ENCODE peak calls at places on chromosomes 1 and 21, in four cellular contexts. S is activated T-cell treated with anti-CD3 and anti-CD28 coated beads for 1 hour, P is left ventricle myocardium inferior, Q is NCI-H1930. N is an unnamed sample.

GRCh38 chr21:42044871-42045495 is 26.1 kb upstream of the UMODL1 start:
- DNase-seq in S (no peak), P (no peak), Q (no peak), N (no peak)

GRCh38 chr1:68211781-68212180 is 20.5 kb downstream of the WLS start:
- DNase-seq in S (no peak), P (no peak), Q (no peak), N (no peak)

GRCh38 chr21:45373991-45374816 is 30.8 kb upstream of the COL18A1 start:
- DNase-seq in S (no peak), P (peak), Q (no peak), N (no peak)

GRCh38 chr1:168585191-168585590 is 8.8 kb downstream of the XCL1 start:
- DNase-seq in S (no peak), P (no peak), Q (no peak), N (no peak)

GRCh38 chr1:25439287-25439686 is 8.6 kb downstream of the MACO1 start:
- DNase-seq in S (no peak), P (no peak), Q (no peak), N (no peak)

GRCh38 chr1:66944330-66945274 is 19.8 kb downstream of the MIER1 start:
- DNase-seq in S (no peak), P (no peak), Q (no peak), N (no peak)

GRCh38 chr1:173503391-173503790 is 26.3 kb downstream of the PRDX6 start:
- DNase-seq in S (no peak), P (no peak), Q (no peak), N (no peak)

GRCh38 chr21:46005481-46005881 is 23.9 kb downstream of the COL6A1 start:
- DNase-seq in S (no peak), P (peak), Q (no peak), N (peak)

GRCh38 chr1:19735419-19736127 is 64.1 kb downstream of the TMCO4 start:
- DNase-seq in S (no peak), P (peak), Q (no peak), N (no peak)

GRCh38 chr1:26021647-26022403 is at the start of gene EXTL1:
- DNase-seq in S (no peak), P (peak), Q (no peak), N (no peak)

N was measured in activated T-helper 2 cell treated with anti-CD3 and anti-CD28 coated beads, Interferon-gamma antibody, Interleukin-2, Interleukin-4, amounts not matched to agents 10 μg/mL and 5 μg/mL and 100 μg/mL, durations not matched to agents 14 hours and 24 hours and 36 hours.